ENCODE peak calls at places on chromosomes 5 and 9, in ten cellular contexts. B is nephron progenitor cell; I is activated T-helper 1 cell treated with anti-CD3 and anti-CD28 coated beads, Interleukin-12 subunit alpha, Interleukin-12 subunit beta, Interleukin-2, Interleukin-4 antibody, amounts not matched to agents 30 ng/mL and 10 ng/mL and 1 ng/mL, durations not matched to agents 14 hours and 24 hours and 36 hours; D is skeletal muscle cell; M is GDM1; K is EH; H is A549; O is renal cortical epithelial cell; Z is NCI-H2171 treated with DMSO at 0.1 percent for 48 hours; G is glutamatergic neuron. X is an unnamed sample.

GRCh38 chr9:4550777-4551476 is 60.7 kb downstream of the SLC1A1 start:
- DNase-seq in B (no peak), I (no peak), D (no peak), M (no peak), K (no peak), H (no peak), O (peak), Z (no peak), G (no peak), X (peak)

GRCh38 chr5:43675357-43675756 is 72.4 kb downstream of the NNT start:
- DNase-seq in B (no peak), I (no peak), D (no peak), M (no peak), K (no peak), H (no peak), O (no peak), Z (no peak), G (no peak), X (no peak)

GRCh38 chr9:20941177-20941690 is 90.2 kb downstream of the HACD4 start:
- DNase-seq in B (peak), I (peak), D (peak), M (peak), K (peak), H (peak), O (peak), Z (peak), G (peak), X (peak)

GRCh38 chr5:139711852-139712171 is 63.7 kb downstream of the CXXC5 start:
- DNase-seq in B (peak), I (no peak), D (no peak), M (no peak), K (no peak), H (no peak), O (no peak), Z (no peak), G (peak), X (peak)

GRCh38 chr5:111004291-111004690 is 67.2 kb upstream of the TSLP start:
- DNase-seq in B (no peak), I (no peak), D (no peak), M (no peak), K (no peak), H (no peak), O (no peak), Z (peak), G (no peak), X (no peak)

GRCh38 chr5:53923969-53924876 is 363.8 kb downstream of the NDUFS4 start:
- DNase-seq in B (no peak), I (no peak), D (no peak), M (no peak), K (peak), H (no peak), O (no peak), Z (peak), G (no peak), X (peak)

GRCh38 chr9:136821333-136822031 is 13.7 kb downstream of the RABL6 start:
- DNase-seq in B (peak), I (no peak), D (no peak), M (no peak), K (no peak), H (no peak), O (no peak), Z (no peak), G (peak), X (peak)

GRCh38 chr5:80705801-80706200 is 51.0 kb upstream of the DHFR start:
- DNase-seq in B (no peak), I (no peak), D (no peak), M (no peak), K (peak), H (no peak), O (no peak), Z (no peak), G (no peak), X (no peak)

GRCh38 chr5:108521011-108521700 is 139.3 kb upstream of the FBXL17 start:
- DNase-seq in B (no peak), I (no peak), D (no peak), M (no peak), K (no peak), H (no peak), O (no peak), Z (no peak), G (no peak), X (no peak)

GRCh38 chr9:110093417-110093816 is 114.5 kb downstream of the C9orf152 start:
- DNase-seq in B (no peak), I (no peak), D (no peak), M (no peak), K (no peak), H (no peak), O (no peak), Z (no peak), G (no peak), X (no peak)

GRCh38 chr9:133769511-133770075 is 31.4 kb upstream of the SARDH start:
- DNase-seq in B (no peak), I (no peak), D (no peak), M (no peak), K (no peak), H (no peak), O (no peak), Z (no peak), G (peak), X (no peak)

GRCh38 chr9:136107155-136107952 is 11.3 kb downstream of the TMEM250 start:
- DNase-seq in B (no peak), I (peak), D (no peak), M (peak), K (no peak), H (no peak), O (no peak), Z (peak), G (no peak), X (no peak)

GRCh38 chr5:127967323-127967982 is 116.1 kb upstream of the SLC12A2 start:
- DNase-seq in B (no peak), I (no peak), D (no peak), M (no peak), K (no peak), H (no peak), O (no peak), Z (no peak), G (no peak), X (no peak)

GRCh38 chr5:95786821-95787408 is 35.6 kb downstream of the GLRX start:
- DNase-seq in B (no peak), I (no peak), D (no peak), M (no peak), K (peak), H (no peak), O (no peak), Z (no peak), G (no peak), X (no peak)

GRCh38 chr5:28954074-28954473 is 1915.7 kb upstream of the CDH9 start:
- DNase-seq in B (no peak), I (no peak), D (no peak), M (no peak), K (no peak), H (no peak), O (peak), Z (no peak), G (no peak), X (no peak)

GRCh38 chr9:13942695-13943094 is 371.2 kb downstream of the NFIB start:
- DNase-seq in B (no peak), I (no peak), D (peak), M (no peak), K (peak), H (peak), O (peak), Z (peak), G (no peak), X (peak)

GRCh38 chr9:81517954-81518353 is 171.4 kb downstream of the TLE1 start:
- DNase-seq in B (no peak), I (no peak), D (no peak), M (no peak), K (no peak), H (no peak), O (no peak), Z (no peak), G (no peak), X (no peak)

GRCh38 chr9:96075757-96076156 is 200.3 kb downstream of the ERCC6L2 start:
- DNase-seq in B (no peak), I (no peak), D (no peak), M (no peak), K (no peak), H (no peak), O (no peak), Z (no peak), G (no peak), X (no peak)

GRCh38 chr5:140564196-140565023 is at the start of the genes APBB3 and SLC35A4:
- DNase-seq in B (peak), I (peak), D (peak), M (peak), K (peak), H (peak), O (peak), Z (peak), G (peak), X (peak)

X was measured in left kidney.